ENCODE peak calls at places on chromosomes 6 and 20, in ten cellular contexts. M, R, S, Q, A, P, V, F, Y and T are unnamed samples.

GRCh38 chr6:136351518-136352106 is 62.0 kb upstream of the BCLAF1 start:
- DNase-seq in M (peak; percentile 31), Q (no peak), V (no peak), R (no peak), S (no peak), Y (no peak), F (no peak), A (no peak), P (no peak), T (no peak)

GRCh38 chr6:111588366-111588765 is 17.3 kb downstream of the TRAF3IP2 start:
- DNase-seq in Q (no peak), S (no peak), M (no peak), R (no peak), V (no peak), F (no peak), A (no peak), Y (no peak), P (no peak), T (peak; percentile 87)

GRCh38 chr6:137775192-137775591 is 91.9 kb upstream of the TNFAIP3 start:
- DNase-seq in M (no peak), S (no peak), A (no peak), Q (no peak), R (no peak), V (no peak), Y (no peak), F (no peak), P (no peak), T (no peak)

GRCh38 chr6:28135393-28135792 is 6.3 kb upstream of the ZKSCAN8 start:
- DNase-seq in R (no peak), V (no peak), Y (no peak), S (no peak), A (no peak), F (no peak), M (no peak), P (no peak), Q (no peak), T (no peak)

GRCh38 chr6:72856801-72857200 is 234.9 kb downstream of the KCNQ5 start:
- DNase-seq in S (no peak), V (no peak), M (no peak), Y (no peak), Q (no peak), R (no peak), A (no peak), P (no peak), F (no peak), T (no peak)

GRCh38 chr6:167567142-167568033 is 242.5 kb downstream of the TTLL2 start:
- DNase-seq in A (no peak), Q (peak; percentile 62), M (no peak), S (no peak), F (no peak), R (no peak), Y (no peak), V (no peak), P (no peak), T (no peak)

GRCh38 chr20:44615169-44615791 is 32.9 kb downstream of the PKIG start:
- DNase-seq in P (no peak), V (peak; percentile 8), R (peak; percentile 66), Y (peak; percentile 55), Q (no peak), A (no peak), M (no peak), S (no peak), F (no peak), T (no peak)

GRCh38 chr6:18861182-18861581 is 474.0 kb downstream of the RNF144B start:
- DNase-seq in R (no peak), S (peak; percentile 18), Y (no peak), A (no peak), V (no peak), F (no peak), M (no peak), P (no peak), Q (no peak), T (no peak)

GRCh38 chr6:147159536-147160374 is 44.5 kb upstream of the STXBP5 start:
- DNase-seq in R (no peak), A (no peak), V (no peak), S (no peak), P (no peak), F (no peak), Q (no peak), M (no peak), Y (no peak), T (no peak)

GRCh38 chr20:38143238-38143645 is 21.8 kb downstream of the TGM2 start:
- DNase-seq in F (no peak), R (no peak), S (peak; percentile 79), Q (no peak), V (no peak), M (no peak), A (no peak), Y (no peak), P (no peak), T (no peak)

GRCh38 chr6:2909718-2910117 is 6.6 kb upstream of the SERPINB9 start:
- DNase-seq in V (peak; percentile 19), A (no peak), M (no peak), R (no peak), S (no peak), F (no peak), P (no peak), Q (no peak), Y (no peak), T (peak; percentile 46)

DNA sequence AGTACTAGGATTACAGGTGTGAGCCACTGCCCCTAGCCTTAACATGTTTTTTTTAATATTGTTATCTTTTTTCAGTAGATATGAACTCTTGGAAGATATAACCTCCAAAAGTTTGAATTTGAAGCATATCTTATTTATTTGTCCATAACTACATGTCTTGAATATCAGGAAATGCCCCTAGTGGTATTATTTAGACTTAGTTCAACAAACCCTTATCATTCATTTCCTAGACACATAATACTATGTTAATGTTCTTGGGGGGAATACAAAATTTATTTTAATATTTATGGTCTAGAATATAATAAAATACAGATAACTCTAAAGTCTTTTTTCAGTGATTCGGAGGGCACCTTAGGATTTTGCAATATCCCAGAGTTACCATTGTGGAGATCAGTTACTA is 160.7 kb downstream of the HACE1 start:
- DNase-seq in P (no peak), S (no peak), M (no peak), Y (no peak), F (no peak), R (no peak), Q (no peak), V (no peak), A (no peak), T (no peak)
- TF ChIP-seq CTCF in P (no peak), S (no peak), M (no peak), Y (no peak), F (no peak), R (no peak), Q (no peak), V (no peak), A (no peak), T (no peak)

GRCh38 chr20:35277531-35278395 is at the start of gene MMP24OS:
- DNase-seq in P (peak; percentile 87), Q (peak; percentile 82), Y (peak; percentile 93), S (peak; percentile 94), R (peak; percentile 95), V (peak; percentile 73), M (peak; percentile 97), F (peak; percentile 55), A (peak; percentile 50), T (peak; percentile 69)
- TF ChIP-seq CTCF in P (no peak), Q (peak; percentile 19), Y (peak; percentile 3), S (no peak), R (no peak), V (no peak), M (peak; percentile 30), F (no peak), A (peak; percentile 64), T (peak; percentile 11)

GRCh38 chr6:134921980-134922313 is 28.0 kb downstream of the ALDH8A1 start:
- DNase-seq in F (no peak), P (no peak), M (no peak), R (no peak), Y (no peak), A (no peak), S (no peak), V (peak; percentile 13), Q (no peak), T (no peak)
- TF ChIP-seq CTCF in F (no peak), P (no peak), M (no peak), R (no peak), Y (no peak), A (no peak), S (no peak), V (no peak), Q (no peak), T (no peak)

GRCh38 chr6:96468281-96468680 is 53.3 kb upstream of the UFL1 start:
- DNase-seq in Y (no peak), Q (no peak), R (no peak), S (no peak), F (no peak), A (no peak), M (no peak), V (no peak), P (no peak), T (no peak)

GRCh38 chr6:96469312-96469711 is 52.3 kb upstream of the UFL1 start:
- DNase-seq in V (no peak), R (no peak), S (no peak), M (no peak), Y (no peak), A (no peak), F (no peak), Q (no peak), P (no peak), T (no peak)

GRCh38 chr6:96467814-96468213 is 53.8 kb upstream of the UFL1 start:
- DNase-seq in M (no peak), A (no peak), Q (no peak), Y (no peak), P (no peak), V (no peak), S (no peak), R (no peak), F (no peak), T (no peak)

GRCh38 chr6:96470296-96470695 is 51.3 kb upstream of the UFL1 start:
- DNase-seq in F (no peak), Y (no peak), R (no peak), A (no peak), V (no peak), P (no peak), M (no peak), S (no peak), Q (no peak), T (no peak)

DNA sequence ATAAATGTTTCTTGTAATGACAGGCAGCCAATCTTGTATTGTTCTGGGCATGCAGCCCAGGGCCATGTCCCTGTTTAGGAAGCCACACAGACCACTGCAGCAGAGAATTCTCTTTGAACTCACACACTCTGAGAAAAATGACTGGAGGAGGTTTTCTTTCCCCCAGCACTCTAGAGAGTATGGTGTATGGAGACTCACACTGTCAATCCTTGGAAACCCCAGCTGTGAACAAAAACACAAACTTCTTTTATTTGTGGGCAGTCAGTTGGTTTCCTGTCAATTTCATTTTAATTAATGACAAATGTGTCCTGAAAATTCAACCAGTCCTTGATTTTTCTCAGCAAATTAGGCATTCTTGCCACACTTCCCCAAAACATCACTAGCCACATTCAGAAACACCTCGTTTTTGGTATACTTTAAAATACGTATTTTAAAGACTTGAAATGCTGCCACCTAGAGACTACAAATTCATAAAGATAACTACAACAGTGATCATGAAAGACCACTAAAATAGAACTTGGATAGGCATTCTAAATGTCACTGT is 52.9 kb upstream of the UFL1 start:
- DNase-seq in F (no peak), S (no peak), A (no peak), M (peak; percentile 8), Y (no peak), P (no peak), Q (no peak), V (no peak), R (no peak), T (no peak)
- TF ChIP-seq CTCF in F (no peak), S (no peak), A (no peak), M (peak; percentile 46), Y (no peak), P (peak; percentile 18), Q (no peak), V (peak; percentile 14), R (no peak), T (peak; percentile 27)

GRCh38 chr6:15322781-15323536 is 77.1 kb downstream of the JARID2 start:
- DNase-seq in A (no peak), M (no peak), S (peak; percentile 78), F (no peak), V (peak; percentile 83), R (no peak), Q (no peak), P (no peak), Y (no peak), T (no peak)
- TF ChIP-seq CTCF in A (no peak), M (no peak), S (no peak), F (no peak), V (no peak), R (no peak), Q (no peak), P (no peak), Y (no peak), T (no peak)